ENCODE peak calls at places on chromosomes 13 and 19, in nine cellular contexts. V, M, Q, O, Y, F, N, L and A are unnamed samples.

GRCh38 chr19:35744335-35744687 is 907 bp downstream of the U2AF1L4 start:
- DNase-seq in Q (no peak), Y (no peak), N (no peak), L (no peak), M (no peak), F (no peak), O (no peak), V (no peak), A (no peak)

GRCh38 chr19:29887498-29887897 is 54.5 kb upstream of the URI1 start:
- DNase-seq in N (no peak), V (no peak), Q (no peak), O (no peak), M (no peak), L (no peak), F (no peak), Y (no peak), A (no peak)

GRCh38 chr13:23547000-23547590 is 23.1 kb upstream of the TNFRSF19 start:
- DNase-seq in V (peak), Q (no peak), F (no peak), L (peak), Y (no peak), O (peak), N (no peak), M (peak), A (no peak)

GRCh38 chr13:18993884-18994660 is 187.6 kb downstream of the TUBA3C start:
- DNase-seq in M (no peak), V (no peak), O (no peak), N (no peak), Y (no peak), Q (no peak), L (no peak), F (no peak), A (no peak)

GRCh38 chr13:64078025-64078424 is 2662.4 kb upstream of the PCDH20 start:
- DNase-seq in Q (no peak), N (no peak), Y (no peak), V (peak), M (no peak), F (peak), O (no peak), L (no peak), A (no peak)

GRCh38 chr19:6101291-6101690 is 9.0 kb downstream of the RFX2 start:
- DNase-seq in F (no peak), O (no peak), Y (no peak), M (no peak), Q (no peak), L (no peak), V (no peak), N (no peak), A (no peak)

GRCh38 chr13:108797354-108797753 is 167.9 kb downstream of the MYO16 start:
- DNase-seq in L (no peak), V (no peak), Q (no peak), N (no peak), O (no peak), F (no peak), M (no peak), Y (no peak), A (no peak)

GRCh38 chr19:18306903-18307681 is 15.8 kb downstream of the LSM4 start:
- DNase-seq in L (no peak), Y (no peak), O (no peak), M (no peak), F (no peak), N (no peak), Q (no peak), V (no peak), A (no peak)

GRCh38 chr19:11843741-11844140 is 4.8 kb upstream of the ZNF439 start:
- DNase-seq in M (no peak), Y (no peak), V (no peak), L (no peak), Q (no peak), F (no peak), N (no peak), O (no peak), A (no peak)

GRCh38 chr19:47109541-47110375 is 3.8 kb downstream of the ZC3H4 start:
- DNase-seq in O (no peak), V (peak), F (no peak), N (no peak), Y (no peak), L (no peak), Q (no peak), M (no peak), A (no peak)

GRCh38 chr13:75762066-75762937 is 126.2 kb downstream of the LMO7 start:
- DNase-seq in L (no peak), O (no peak), Y (no peak), V (no peak), Q (no peak), N (no peak), F (peak), M (no peak), A (peak)

GRCh38 chr13:76471486-76471885 is 414.7 kb downstream of the KCTD12 start:
- DNase-seq in N (no peak), V (no peak), Y (no peak), F (no peak), Q (no peak), M (no peak), O (no peak), L (no peak), A (no peak)

GRCh38 chr13:27658569-27658968 is 36.9 kb downstream of the POLR1D start:
- DNase-seq in V (no peak), Q (no peak), F (no peak), O (no peak), N (no peak), M (no peak), Y (no peak), L (no peak), A (no peak)

GRCh38 chr13:99870541-99870940 is 101.0 kb downstream of the ZIC5 start:
- DNase-seq in N (no peak), Q (no peak), Y (no peak), L (no peak), O (no peak), M (no peak), F (no peak), V (no peak), A (no peak)

GRCh38 chr13:40408602-40409001 is 257.8 kb downstream of the FOXO1 start:
- DNase-seq in Y (no peak), F (no peak), L (no peak), M (no peak), N (no peak), O (no peak), V (no peak), Q (peak), A (peak)

GRCh38 chr19:19460258-19460731 is 54.8 kb downstream of the GATAD2A start:
- DNase-seq in V (peak), Q (no peak), N (no peak), F (no peak), O (no peak), L (no peak), Y (no peak), M (no peak), A (no peak)

GRCh38 chr13:109918179-109918651 is 131.8 kb upstream of the IRS2 start:
- DNase-seq in Y (no peak), L (no peak), F (no peak), V (no peak), M (no peak), N (no peak), Q (no peak), O (no peak), A (no peak)

GRCh38 chr19:3234800-3235199 is 10.3 kb downstream of the CELF5 start:
- DNase-seq in Y (no peak), M (no peak), N (no peak), F (no peak), V (no peak), O (no peak), L (peak), Q (no peak), A (no peak)

GRCh38 chr19:18932216-18932841 is 8.7 kb downstream of the HOMER3 start:
- DNase-seq in L (peak), Y (peak), M (peak), Q (peak), N (no peak), V (peak), O (peak), F (peak), A (peak)

GRCh38 chr19:50679177-50680125 is 30.2 kb downstream of the C19orf81 start:
- DNase-seq in V (peak), O (peak), L (peak), Y (peak), Q (peak), N (no peak), M (peak), F (peak), A (peak)

GRCh38 chr19:54473071-54473941 is at the start of gene CDC42EP5:
- DNase-seq in Y (peak), V (no peak), O (peak), Q (no peak), N (no peak), F (peak), M (peak), L (peak), A (peak)

GRCh38 chr13:79447141-79447540 is 33.8 kb upstream of the NDFIP2 start:
- DNase-seq in O (no peak), V (no peak), L (no peak), N (no peak), M (no peak), Q (no peak), Y (no peak), F (no peak), A (no peak)

GRCh38 chr19:5580116-5580515 is 12.4 kb upstream of the TINCR start:
- DNase-seq in V (no peak), F (no peak), Y (no peak), O (no peak), L (no peak), N (no peak), M (no peak), Q (no peak), A (no peak)

GRCh38 chr19:33712268-33712667 is 84.4 kb upstream of the KCTD15 start:
- DNase-seq in N (no peak), L (no peak), M (no peak), F (no peak), O (no peak), Q (no peak), Y (no peak), V (no peak), A (no peak)

GRCh38 chr13:30576528-30576927 is 41.2 kb upstream of the USPL1 start:
- DNase-seq in L (no peak), O (peak), Y (peak), Q (no peak), N (no peak), M (peak), V (no peak), F (peak), A (peak)

DNA sequence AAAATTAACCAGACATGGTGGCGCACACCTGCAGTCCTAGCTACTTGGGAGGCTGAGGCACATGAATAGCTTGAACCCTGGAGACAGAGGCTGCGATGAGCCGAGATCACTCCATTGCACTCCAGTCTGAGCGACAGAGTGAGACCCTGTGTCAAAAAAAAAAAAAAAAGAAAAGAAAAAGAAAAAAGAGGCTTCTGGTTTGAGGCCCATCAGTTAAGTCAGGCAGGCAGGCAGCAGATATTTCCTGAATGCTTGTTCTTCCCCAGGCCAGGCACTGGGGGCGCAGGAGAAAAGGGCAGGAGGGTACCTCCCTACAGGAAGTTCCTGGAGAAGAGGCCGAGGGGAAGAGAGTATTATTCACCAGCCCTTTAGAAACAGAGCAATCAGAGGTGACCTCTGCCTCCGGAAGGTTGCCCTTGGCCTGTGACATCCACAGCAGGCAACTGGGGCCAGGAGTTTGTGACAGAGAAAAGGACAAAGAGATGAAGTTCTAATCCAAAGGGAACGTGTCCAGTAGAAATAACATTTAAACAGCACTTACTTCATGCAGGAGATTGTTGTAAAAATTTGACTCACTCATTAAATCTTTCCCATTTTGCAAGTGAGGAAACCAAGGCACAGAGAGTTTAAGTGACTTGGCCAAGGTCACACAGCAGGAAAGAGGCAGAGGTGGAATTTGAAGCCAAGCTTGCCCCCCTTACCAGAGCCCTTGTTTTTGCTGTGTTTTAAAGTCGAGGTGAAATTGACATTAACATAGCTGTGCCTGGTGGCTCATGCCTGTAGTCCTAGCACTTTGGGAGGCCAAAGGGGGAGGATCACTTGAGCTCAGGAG is 4.3 kb upstream of the RLN3 start:
- DNase-seq in Q (no peak), N (no peak), O (peak), M (peak), L (peak), Y (no peak), F (peak), V (peak), A (no peak)
- H3K27ac ChIP-seq in Q (peak), N (peak), O (peak), M (peak), L (no peak), Y (no peak), F (peak), V (peak), A (no peak)

DNA sequence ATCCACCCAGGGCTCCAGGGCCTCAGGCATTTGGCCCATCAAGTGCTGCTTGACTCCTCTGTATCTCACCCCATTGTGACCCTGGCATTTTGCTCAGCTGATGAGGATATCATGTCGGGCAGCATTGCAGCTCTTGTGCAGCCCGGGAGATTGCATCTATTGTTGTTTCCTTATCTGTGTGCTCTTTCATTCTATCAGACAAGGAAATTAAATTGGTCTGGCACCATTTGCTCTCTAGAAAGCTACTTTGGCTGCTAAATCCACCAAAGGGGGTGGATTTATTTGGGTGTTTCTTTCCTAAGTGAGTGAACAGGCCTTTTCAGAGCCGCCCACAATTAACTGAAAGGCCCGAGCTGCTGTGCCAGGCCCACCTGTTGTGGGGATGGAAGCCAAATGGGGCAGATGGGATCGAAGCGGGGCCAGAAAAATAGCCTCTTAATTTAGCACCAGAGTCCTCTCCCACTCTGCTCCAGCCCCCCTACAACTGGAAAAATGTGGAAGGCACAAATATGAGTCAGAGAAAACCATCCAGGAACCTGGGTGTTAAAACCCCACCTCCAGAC is 99.4 kb downstream of the DNAJC15 start:
- DNase-seq in V (no peak), M (no peak), N (no peak), F (no peak), O (no peak), Q (no peak), Y (no peak), L (no peak), A (no peak)
- H3K27ac ChIP-seq in V (no peak), M (no peak), N (no peak), F (no peak), O (no peak), Q (no peak), Y (no peak), L (no peak), A (no peak)

GRCh38 chr13:97252735-97253134 is 30.6 kb downstream of the MBNL2 start:
- DNase-seq in Y (no peak), Q (no peak), M (no peak), L (no peak), F (no peak), V (no peak), N (no peak), O (no peak), A (no peak)

GRCh38 chr13:97250560-97250959 is 28.4 kb downstream of the MBNL2 start:
- DNase-seq in Q (no peak), O (no peak), L (no peak), M (no peak), F (no peak), V (no peak), N (no peak), Y (no peak), A (no peak)

GRCh38 chr13:97249093-97249787 is 27.1 kb downstream of the MBNL2 start:
- DNase-seq in Q (no peak), O (no peak), N (no peak), F (no peak), V (no peak), Y (no peak), M (no peak), L (no peak), A (no peak)

GRCh38 chr13:97248243-97248642 is 26.1 kb downstream of the MBNL2 start:
- DNase-seq in M (no peak), L (no peak), V (no peak), O (no peak), Q (no peak), N (no peak), Y (no peak), F (no peak), A (no peak)

DNA sequence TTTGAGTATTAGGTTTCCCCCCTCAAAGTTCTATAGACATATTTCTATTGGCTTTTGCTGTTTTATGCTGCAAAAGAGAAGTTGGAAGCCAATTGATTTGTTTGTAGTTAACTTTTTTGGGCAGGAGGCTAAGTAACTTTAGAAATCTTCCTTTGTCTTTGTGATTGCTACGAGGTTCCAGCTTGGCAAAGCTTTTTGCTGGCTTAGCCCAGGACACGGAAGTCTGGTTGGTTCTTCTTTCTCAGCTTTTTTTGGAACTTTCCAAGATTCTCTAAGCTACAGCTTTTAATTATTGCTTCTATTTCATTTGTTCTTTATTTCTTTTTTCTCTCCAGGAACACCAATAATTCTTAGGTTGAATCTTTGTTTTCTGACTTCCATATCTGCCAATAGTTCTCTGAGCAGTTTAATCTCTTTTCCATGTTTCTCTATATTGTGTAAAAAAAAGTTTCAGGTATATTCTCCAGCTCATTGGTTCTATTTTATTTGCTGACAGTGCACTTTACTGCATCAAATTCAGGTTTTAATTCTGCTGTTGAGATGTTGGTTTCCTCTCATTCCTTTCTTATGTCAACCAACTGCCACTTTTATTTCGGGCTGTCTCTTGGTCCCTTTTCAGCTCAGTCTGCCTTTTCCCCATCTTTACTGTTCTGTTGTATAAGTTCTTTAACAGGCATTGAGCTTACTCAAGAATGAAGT is 27.8 kb downstream of the MBNL2 start:
- DNase-seq in Y (no peak), F (no peak), V (no peak), M (no peak), L (no peak), N (no peak), Q (no peak), O (no peak), A (no peak)
- H3K27ac ChIP-seq in Y (peak), F (peak), V (peak), M (peak), L (no peak), N (peak), Q (peak), O (peak), A (no peak)

GRCh38 chr13:113412440-113412839 is 40.8 kb downstream of the ADPRHL1 start:
- DNase-seq in O (no peak), M (peak), Y (no peak), N (no peak), Q (no peak), L (no peak), V (peak), F (no peak), A (no peak)

GRCh38 chr13:113414335-113414734 is 39.0 kb downstream of the ADPRHL1 start:
- DNase-seq in L (no peak), M (no peak), V (peak), Q (no peak), N (no peak), Y (no peak), F (no peak), O (no peak), A (no peak)

GRCh38 chr13:113415032-113415431 is 38.3 kb downstream of the ADPRHL1 start:
- DNase-seq in L (no peak), Y (no peak), M (peak), O (no peak), N (no peak), F (no peak), V (peak), Q (no peak), A (no peak)

GRCh38 chr13:113413898-113414282 is 39.4 kb downstream of the ADPRHL1 start:
- DNase-seq in V (peak), F (peak), Y (no peak), Q (no peak), N (no peak), O (no peak), L (no peak), M (peak), A (no peak)

GRCh38 chr13:113413178-113413897 is 40.0 kb downstream of the ADPRHL1 start:
- DNase-seq in O (no peak), Y (no peak), L (no peak), F (no peak), Q (no peak), N (no peak), M (peak), V (peak), A (no peak)
- H3K27ac ChIP-seq in O (no peak), Y (peak), L (no peak), F (no peak), Q (peak), N (peak), M (peak), V (no peak), A (no peak)

GRCh38 chr19:28201462-28201943 is 1011.4 kb downstream of the UQCRFS1 start:
- DNase-seq in V (no peak), Q (no peak), L (no peak), M (no peak), F (no peak), O (no peak), N (no peak), Y (no peak), A (no peak)

GRCh38 chr19:28196961-28197360 is 1016.0 kb downstream of the UQCRFS1 start:
- DNase-seq in Y (no peak), L (no peak), M (no peak), V (no peak), Q (no peak), O (no peak), F (no peak), N (no peak), A (no peak)

GRCh38 chr19:28199323-28199722 is 1013.6 kb downstream of the UQCRFS1 start:
- DNase-seq in V (no peak), Q (no peak), M (no peak), L (no peak), O (no peak), F (no peak), N (no peak), Y (no peak), A (no peak)
- H3K27ac ChIP-seq in V (no peak), Q (no peak), M (no peak), L (no peak), O (no peak), F (no peak), N (no peak), Y (no peak), A (no peak)